ENCODE peak calls at places on chromosomes 11 and 22, in nine cellular contexts. L, R, I, A, C, U, F, B and O are unnamed samples.

GRCh38 chr11:116928102-116928777 is 90.8 kb upstream of the APOA1 start:
- DNase-seq in L (no peak), R (no peak), I (no peak), A (no peak), C (no peak), U (no peak), F (no peak), B (no peak), O (no peak)

GRCh38 chr22:25903294-25903693 is 161.3 kb downstream of the MYO18B start:
- DNase-seq in L (peak), R (no peak), I (no peak), A (no peak), C (no peak), U (no peak), F (no peak), B (peak), O (no peak)

GRCh38 chr11:119169272-119169719 is 771 bp downstream of the NLRX1 start:
- DNase-seq in L (peak), R (no peak), I (peak), A (peak), C (no peak), U (peak), F (no peak), B (no peak), O (no peak)

GRCh38 chr11:126029805-126030204 is 32.9 kb downstream of the CDON start:
- DNase-seq in L (no peak), R (no peak), I (no peak), A (no peak), C (no peak), U (no peak), F (no peak), B (no peak), O (no peak)

GRCh38 chr22:32649515-32650200 is 151.8 kb upstream of the TIMP3 start:
- DNase-seq in L (no peak), R (no peak), I (no peak), A (no peak), C (peak), U (no peak), F (no peak), B (no peak), O (no peak)

GRCh38 chr22:36741204-36741793 is 34.6 kb downstream of the IFT27 start:
- DNase-seq in L (no peak), R (no peak), I (no peak), A (peak), C (no peak), U (no peak), F (no peak), B (peak), O (no peak)

GRCh38 chr11:119299416-119299815 is 17.5 kb downstream of the MCAM start:
- DNase-seq in L (no peak), R (no peak), I (no peak), A (no peak), C (no peak), U (no peak), F (no peak), B (no peak), O (no peak)

GRCh38 chr11:77136784-77137420 is 8.9 kb downstream of the MYO7A start:
- DNase-seq in L (no peak), R (no peak), I (no peak), A (no peak), C (no peak), U (no peak), F (no peak), B (no peak), O (no peak)

GRCh38 chr22:37267128-37267587 is 15.2 kb upstream of the CYTH4 start:
- DNase-seq in L (peak), R (peak), I (no peak), A (peak), C (peak), U (no peak), F (peak), B (peak), O (peak)

GRCh38 chr11:68828155-68828931 is 13.4 kb downstream of the CPT1A start:
- DNase-seq in L (no peak), R (no peak), I (no peak), A (no peak), C (no peak), U (no peak), F (no peak), B (peak), O (peak)

GRCh38 chr11:97751405-97751804 is 1269.3 kb upstream of the CNTN5 start:
- DNase-seq in L (no peak), R (no peak), I (no peak), A (no peak), C (no peak), U (no peak), F (no peak), B (no peak), O (no peak)
- TF ChIP-seq CTCF in L (no peak), R (no peak), I (no peak), A (no peak), C (no peak), U (no peak), F (no peak), B (no peak), O (no peak)

DNA sequence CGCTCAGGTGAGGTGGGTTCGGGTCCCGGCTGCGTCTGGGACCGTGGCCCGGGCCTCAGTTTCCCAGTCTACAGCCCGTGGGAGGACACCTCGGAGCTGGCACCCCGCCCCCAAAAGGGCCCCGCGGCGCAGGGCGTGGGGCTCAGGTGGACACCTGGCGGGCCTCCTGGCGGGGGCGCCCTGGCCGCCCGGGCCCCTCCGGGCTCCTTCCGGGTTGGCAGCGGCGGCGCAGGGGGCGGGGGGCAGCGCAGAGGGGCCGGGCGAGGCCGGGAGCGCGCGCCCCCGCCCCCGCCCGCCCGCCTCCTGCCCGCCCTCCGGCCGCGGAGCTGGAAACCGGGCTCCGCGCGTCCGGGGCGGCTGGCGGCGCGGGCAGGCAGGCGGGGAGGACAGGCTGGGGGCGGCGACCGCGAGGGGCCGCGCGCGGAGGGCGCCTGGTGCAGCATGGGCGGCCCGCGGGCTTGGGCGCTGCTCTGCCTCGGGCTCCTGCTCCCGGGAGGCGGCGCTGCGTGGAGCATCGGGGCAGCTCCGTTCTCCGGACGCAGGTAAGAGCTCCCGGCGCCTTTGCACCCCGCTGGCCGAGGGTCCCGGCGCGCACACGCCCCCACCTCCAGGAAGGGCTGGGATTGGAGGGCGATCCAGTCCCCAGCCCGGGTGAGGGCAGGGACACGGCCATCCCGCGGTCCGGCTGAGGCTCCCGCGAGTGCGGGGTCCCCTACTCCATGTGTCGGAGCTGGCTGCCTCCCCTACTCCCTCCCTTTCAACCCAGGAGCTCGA is at the start of gene EMID1:
- DNase-seq in L (peak), R (peak), I (no peak), A (no peak), C (peak), U (no peak), F (peak), B (peak), O (no peak)
- TF ChIP-seq CTCF in L (no peak), R (peak), I (no peak), A (no peak), C (no peak), U (no peak), F (no peak), B (no peak), O (no peak)

DNA sequence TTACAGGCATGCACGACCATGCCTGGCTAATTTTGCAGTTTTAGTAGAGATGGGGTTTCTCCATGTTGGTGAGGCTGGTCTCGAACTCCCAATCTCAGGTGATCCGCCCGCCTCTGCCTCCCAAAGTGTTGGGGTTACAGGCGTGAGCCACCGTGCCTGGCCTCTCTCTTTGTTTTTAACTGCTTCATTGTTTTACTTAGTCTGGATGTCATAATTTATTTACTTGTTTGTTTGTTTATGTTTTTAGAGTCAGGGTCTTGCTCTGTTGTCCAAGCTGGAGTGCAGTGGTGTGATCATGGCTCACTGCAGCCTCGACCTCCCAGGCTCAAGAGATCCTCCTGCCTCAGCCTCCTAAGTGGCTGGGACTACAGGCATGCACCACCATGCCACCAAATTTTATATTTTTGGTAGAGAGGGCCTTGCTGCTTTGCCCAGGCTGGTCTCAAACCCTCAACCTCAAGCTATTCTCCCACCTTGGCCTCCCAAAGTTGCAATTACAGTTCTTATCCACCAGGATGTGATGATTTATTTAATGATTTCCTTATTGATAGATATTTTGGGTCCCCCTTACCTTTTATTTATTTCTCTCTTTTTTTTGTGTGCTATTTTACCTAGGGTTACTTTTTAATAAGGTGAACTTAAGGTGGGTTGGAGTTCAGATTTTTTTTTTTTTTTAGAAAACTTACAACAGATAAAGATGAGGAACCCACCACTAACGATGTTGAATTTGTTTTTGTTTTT is 52.6 kb upstream of the ADA2 start:
- DNase-seq in L (no peak), R (no peak), I (no peak), A (no peak), C (no peak), U (no peak), F (no peak), B (no peak), O (no peak)
- TF ChIP-seq CTCF in L (no peak), R (peak), I (no peak), A (no peak), C (no peak), U (no peak), F (peak), B (no peak), O (no peak)

DNA sequence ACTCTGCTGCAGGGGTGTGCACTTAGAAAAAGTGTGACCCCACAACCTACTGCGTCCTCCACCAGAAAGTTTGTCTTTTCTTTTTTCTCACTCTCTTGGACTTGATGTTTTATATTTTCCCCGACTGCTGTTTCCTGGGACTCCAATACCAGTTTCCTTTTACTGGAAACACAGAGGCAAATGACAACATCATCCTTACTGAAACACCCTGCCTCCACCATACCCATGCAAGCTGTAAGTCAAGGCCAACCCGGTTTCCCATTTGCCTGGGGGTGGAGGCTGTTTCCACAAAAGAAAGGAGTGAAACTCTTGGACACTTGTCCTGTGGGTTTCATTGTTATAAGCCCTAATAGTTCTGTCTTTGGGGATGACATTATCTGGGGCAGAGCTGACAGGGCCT is 68.9 kb upstream of the OR5AN1 start:
- DNase-seq in L (no peak), R (no peak), I (no peak), A (no peak), C (no peak), U (no peak), F (no peak), B (no peak), O (no peak)
- TF ChIP-seq CTCF in L (no peak), R (no peak), I (no peak), A (no peak), C (no peak), U (no peak), F (no peak), B (no peak), O (no peak)

DNA sequence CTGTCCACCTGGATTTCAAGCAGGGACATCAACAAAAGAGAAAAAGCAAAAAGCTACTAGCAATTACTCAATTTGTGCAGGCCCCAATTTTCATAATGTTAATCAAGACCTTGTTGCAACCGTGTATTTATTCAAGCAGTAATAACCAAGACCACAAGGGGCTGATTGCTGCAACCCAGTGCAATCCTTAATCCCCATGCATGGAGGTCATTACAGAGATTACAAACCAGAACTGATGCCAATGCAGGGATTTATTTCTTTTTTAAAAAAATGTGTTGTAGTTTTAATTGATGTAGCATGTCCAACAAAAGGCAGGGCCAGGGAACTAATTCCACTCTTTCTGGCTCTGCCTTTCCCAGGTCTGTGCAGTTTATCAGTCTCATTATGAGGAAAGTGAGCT is 18.4 kb downstream of the TECTA start:
- DNase-seq in L (no peak), R (no peak), I (no peak), A (no peak), C (no peak), U (no peak), F (no peak), B (peak), O (no peak)
- TF ChIP-seq CTCF in L (no peak), R (peak), I (no peak), A (no peak), C (no peak), U (no peak), F (no peak), B (no peak), O (no peak)

GRCh38 chr11:9691865-9692264 is 28.0 kb downstream of the SWAP70 start:
- DNase-seq in L (no peak), R (no peak), I (no peak), A (no peak), C (no peak), U (peak), F (no peak), B (no peak), O (no peak)
- TF ChIP-seq CTCF in L (no peak), R (no peak), I (no peak), A (no peak), C (no peak), U (no peak), F (no peak), B (no peak), O (no peak)